ENCODE peak calls at places on chromosomes 5 and 9, in four cellular contexts. One of them, this sample, is unnamed.

GRCh38 chr9:9998491-9999287 is 614.1 kb downstream of the PTPRD start:
- DNase-seq in kidney epithelial cell: no peak
- DNase-seq in AG09309: no peak
- DNase-seq in cardiac fibroblast: no peak
- DNase-seq in this sample: no peak

GRCh38 chr5:106766913-106767312 is 903.8 kb downstream of the EFNA5 start:
- DNase-seq in cardiac fibroblast: no peak
- DNase-seq in AG09309: no peak
- DNase-seq in kidney epithelial cell: no peak
- DNase-seq in this sample: no peak

GRCh38 chr9:31304576-31304975 is 1079.9 kb upstream of the ACO1 start:
- DNase-seq in kidney epithelial cell: peak; percentile 61
- DNase-seq in cardiac fibroblast: peak; percentile 89
- DNase-seq in AG09309: no peak
- DNase-seq in this sample: no peak

GRCh38 chr9:125888220-125888619 is 141.0 kb downstream of the PBX3 start:
- DNase-seq in cardiac fibroblast: peak; percentile 22
- DNase-seq in AG09309: no peak
- DNase-seq in kidney epithelial cell: no peak
- DNase-seq in this sample: no peak

GRCh38 chr5:91189480-91190332 is 193.4 kb downstream of the ARRDC3 start:
- DNase-seq in cardiac fibroblast: peak; percentile 91
- DNase-seq in kidney epithelial cell: peak; percentile 57
- DNase-seq in AG09309: peak; percentile 43
- DNase-seq in this sample: peak; percentile 52

GRCh38 chr9:36912620-36913019 is 121.4 kb downstream of the PAX5 start:
- DNase-seq in cardiac fibroblast: no peak
- DNase-seq in kidney epithelial cell: no peak
- DNase-seq in AG09309: no peak
- DNase-seq in this sample: no peak

GRCh38 chr5:59506285-59506877 is 387.1 kb downstream of the PDE4D start:
- DNase-seq in AG09309: no peak
- DNase-seq in cardiac fibroblast: peak; percentile 67
- DNase-seq in kidney epithelial cell: no peak
- DNase-seq in this sample: no peak

GRCh38 chr9:112322701-112323377 is 10.6 kb downstream of the PTBP3 start:
- DNase-seq in cardiac fibroblast: no peak
- DNase-seq in AG09309: no peak
- DNase-seq in kidney epithelial cell: no peak
- DNase-seq in this sample: no peak

GRCh38 chr5:14557203-14557725 is 24.3 kb upstream of the OTULINL start:
- DNase-seq in cardiac fibroblast: peak; percentile 16
- DNase-seq in AG09309: no peak
- DNase-seq in kidney epithelial cell: no peak
- DNase-seq in this sample: no peak

GRCh38 chr9:34628656-34629491 is at the start of gene ARID3C:
- DNase-seq in kidney epithelial cell: no peak
- DNase-seq in cardiac fibroblast: no peak
- DNase-seq in AG09309: no peak
- DNase-seq in this sample: no peak

GRCh38 chr5:170057311-170057710 is 48.4 kb upstream of the FOXI1 start:
- DNase-seq in cardiac fibroblast: no peak
- DNase-seq in kidney epithelial cell: no peak
- DNase-seq in AG09309: no peak
- DNase-seq in this sample: no peak

GRCh38 chr9:34961574-34962480 is 3.7 kb downstream of the PHF24 start:
- DNase-seq in kidney epithelial cell: peak; percentile 45
- DNase-seq in AG09309: peak; percentile 21
- DNase-seq in cardiac fibroblast: peak; percentile 75
- DNase-seq in this sample: peak; percentile 7

GRCh38 chr9:126615251-126615790 is 1.6 kb downstream of the LMX1B start:
- DNase-seq in cardiac fibroblast: peak; percentile 17
- DNase-seq in AG09309: no peak
- DNase-seq in kidney epithelial cell: no peak
- DNase-seq in this sample: no peak

GRCh38 chr5:106380736-106381135 is 1290.0 kb downstream of the EFNA5 start:
- DNase-seq in cardiac fibroblast: no peak
- DNase-seq in AG09309: no peak
- DNase-seq in kidney epithelial cell: no peak
- DNase-seq in this sample: peak; percentile 29

GRCh38 chr5:131286400-131286715 is 22.5 kb downstream of the CDC42SE2 start:
- DNase-seq in AG09309: no peak
- DNase-seq in kidney epithelial cell: no peak
- DNase-seq in cardiac fibroblast: no peak
- DNase-seq in this sample: no peak

GRCh38 chr5:56494300-56494704 is 261.2 kb upstream of the ANKRD55 start:
- DNase-seq in kidney epithelial cell: no peak
- DNase-seq in AG09309: no peak
- DNase-seq in cardiac fibroblast: peak; percentile 60
- DNase-seq in this sample: no peak

GRCh38 chr5:139884144-139884543 is 88.5 kb downstream of the PSD2 start:
- DNase-seq in AG09309: no peak
- DNase-seq in cardiac fibroblast: no peak
- DNase-seq in kidney epithelial cell: no peak
- DNase-seq in this sample: no peak

GRCh38 chr9:14326264-14326826 is 12.4 kb upstream of the NFIB start:
- DNase-seq in cardiac fibroblast: peak; percentile 55
- DNase-seq in AG09309: no peak
- DNase-seq in kidney epithelial cell: no peak
- DNase-seq in this sample: no peak

GRCh38 chr9:131776473-131776872 is 36.6 kb upstream of the RAPGEF1 start:
- DNase-seq in cardiac fibroblast: peak; percentile 56
- DNase-seq in AG09309: no peak
- DNase-seq in kidney epithelial cell: no peak
- DNase-seq in this sample: peak; percentile 2

GRCh38 chr5:112142769-112143270 is 276.3 kb downstream of the EPB41L4A start:
- DNase-seq in kidney epithelial cell: peak; percentile 79
- DNase-seq in AG09309: peak; percentile 39
- DNase-seq in cardiac fibroblast: peak; percentile 89
- DNase-seq in this sample: no peak

GRCh38 chr9:7216004-7216821 is 458.4 kb downstream of the KDM4C start:
- DNase-seq in kidney epithelial cell: no peak
- DNase-seq in cardiac fibroblast: peak; percentile 58
- DNase-seq in AG09309: peak; percentile 47
- DNase-seq in this sample: no peak

GRCh38 chr9:92965759-92966517 is 18.6 kb downstream of the FGD3 start:
- DNase-seq in AG09309: no peak
- DNase-seq in kidney epithelial cell: no peak
- DNase-seq in cardiac fibroblast: no peak
- DNase-seq in this sample: no peak

GRCh38 chr9:92963831-92964606 is 16.7 kb downstream of the FGD3 start:
- DNase-seq in kidney epithelial cell: no peak
- DNase-seq in cardiac fibroblast: no peak
- DNase-seq in AG09309: no peak
- DNase-seq in this sample: no peak

GRCh38 chr9:92964981-92965758 is 17.8 kb downstream of the FGD3 start:
- DNase-seq in AG09309: no peak
- DNase-seq in cardiac fibroblast: no peak
- DNase-seq in kidney epithelial cell: no peak
- DNase-seq in this sample: no peak

GRCh38 chr9:92962846-92963245 is 15.5 kb downstream of the FGD3 start:
- DNase-seq in kidney epithelial cell: no peak
- DNase-seq in cardiac fibroblast: no peak
- DNase-seq in AG09309: no peak
- DNase-seq in this sample: no peak

GRCh38 chr9:92964607-92964975 is 17.3 kb downstream of the FGD3 start:
- DNase-seq in AG09309: no peak
- DNase-seq in cardiac fibroblast: no peak
- DNase-seq in kidney epithelial cell: no peak
- DNase-seq in this sample: no peak
- H3K4me3 ChIP-seq in AG09309: no peak overlapping the region
- H3K4me3 ChIP-seq in cardiac fibroblast: no peak overlapping the region
- H3K4me3 ChIP-seq in kidney epithelial cell: no peak overlapping the region
- H3K4me3 ChIP-seq in this sample: no peak overlapping the region

GRCh38 chr5:95283761-95284511 is 958 bp downstream of the MCTP1 start:
- DNase-seq in kidney epithelial cell: no peak
- DNase-seq in AG09309: no peak
- DNase-seq in cardiac fibroblast: peak; percentile 2
- DNase-seq in this sample: no peak
- TF ChIP-seq CTCF in kidney epithelial cell: peak; percentile 56
- TF ChIP-seq CTCF in AG09309: peak; percentile 49
- TF ChIP-seq CTCF in cardiac fibroblast: peak; percentile 54
- TF ChIP-seq CTCF in this sample: peak; percentile 50

GRCh38 chr5:176743828-176744583 is 66.4 kb upstream of the UNC5A start:
- DNase-seq in cardiac fibroblast: no peak
- DNase-seq in kidney epithelial cell: no peak
- DNase-seq in AG09309: no peak
- DNase-seq in this sample: no peak
- H3K4me3 ChIP-seq in cardiac fibroblast: no peak overlapping the region
- H3K4me3 ChIP-seq in kidney epithelial cell: no peak overlapping the region
- H3K4me3 ChIP-seq in AG09309: no peak overlapping the region
- H3K4me3 ChIP-seq in this sample: no peak overlapping the region

DNA sequence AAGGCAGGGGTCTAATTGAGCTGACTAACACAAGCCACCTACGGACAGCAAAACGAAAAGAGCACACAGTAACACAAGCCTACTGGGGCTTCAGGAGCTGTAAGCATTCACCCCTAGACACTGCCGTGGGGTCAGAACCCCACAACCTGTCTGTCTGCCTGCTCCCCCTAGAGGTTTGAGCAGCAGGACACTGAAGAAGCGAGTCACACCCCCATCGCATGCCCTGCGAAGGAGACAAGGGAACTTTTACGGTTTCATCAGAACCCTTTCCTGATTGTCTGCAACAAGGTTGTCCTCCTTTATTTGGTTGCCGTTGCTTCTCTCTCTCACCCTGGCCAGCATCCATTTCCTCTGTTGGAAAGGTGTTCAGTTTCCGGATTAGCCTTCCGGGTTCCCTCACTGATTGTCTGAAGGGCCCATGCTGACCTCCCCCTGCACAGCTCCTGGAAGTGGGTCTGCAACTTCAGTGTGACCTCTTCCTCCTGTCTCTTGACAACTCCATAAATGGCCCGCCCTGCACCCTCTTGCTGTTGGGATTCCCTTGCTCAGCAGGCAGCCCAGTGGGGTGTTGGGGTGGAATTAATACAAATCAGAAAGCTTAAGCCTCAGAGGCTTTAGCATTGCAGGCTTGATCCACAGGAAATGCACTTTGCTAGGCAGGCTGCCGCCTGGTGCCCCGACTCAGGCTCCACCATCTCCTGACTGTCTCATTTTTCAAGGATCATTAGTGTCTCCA is 258.9 kb upstream of the TLE4 start:
- DNase-seq in cardiac fibroblast: no peak
- DNase-seq in AG09309: no peak
- DNase-seq in kidney epithelial cell: no peak
- DNase-seq in this sample: no peak
- TF ChIP-seq CTCF in cardiac fibroblast: no peak
- TF ChIP-seq CTCF in AG09309: no peak
- TF ChIP-seq CTCF in kidney epithelial cell: no peak
- TF ChIP-seq CTCF in this sample: no peak

This sample was measured in HFF-Myc.